ENCODE peak calls at places on chromosome 4, in ten cellular contexts. Z is fibroblast of pulmonary artery, V is B cell, G is neural crest cell, K is tibial artery, O is ovary, T is K562, A is ascending aorta, W is astrocyte of the spinal cord, Y is cardiac muscle cell. M is an unnamed sample.

GRCh38 chr4:176271749-176272148 is 2.7 kb upstream of the ASB5 start:
- DNase-seq in Y (no peak), O (no peak), W (peak; percentile 33), K (no peak), V (no peak), T (no peak), Z (no peak), G (no peak), A (no peak), M (no peak)

GRCh38 chr4:39548425-39549067 is 21.3 kb upstream of the UGDH start:
- DNase-seq in G (no peak), K (no peak), V (no peak), Y (no peak), A (no peak), T (no peak), W (peak; percentile 22), Z (peak; percentile 41), O (no peak), M (no peak)

GRCh38 chr4:1219553-1219950 is 29.4 kb downstream of the CTBP1 start:
- DNase-seq in Z (no peak), A (no peak), T (no peak), G (no peak), W (no peak), K (no peak), Y (no peak), O (no peak), V (no peak), M (no peak)

GRCh38 chr4:55838952-55839351 is 14.5 kb upstream of the EXOC1 start:
- DNase-seq in A (no peak), G (no peak), W (no peak), Y (no peak), Z (no peak), O (no peak), V (no peak), T (no peak), K (no peak), M (no peak)

GRCh38 chr4:84324850-84325249 is 174.2 kb downstream of the NKX6-1 start:
- DNase-seq in Y (peak; percentile 49), A (no peak), Z (no peak), K (no peak), V (no peak), O (no peak), W (no peak), G (peak; percentile 5), T (no peak), M (peak; percentile 21)

GRCh38 chr4:181951265-181951664 is 291.9 kb upstream of the TENM3 start:
- DNase-seq in W (no peak), T (no peak), G (no peak), Z (no peak), V (no peak), A (no peak), K (no peak), Y (no peak), O (no peak), M (no peak)

GRCh38 chr4:86855572-86855971 is 6.4 kb upstream of the SLC10A6 start:
- DNase-seq in G (no peak), A (no peak), W (peak; percentile 36), Y (no peak), V (no peak), T (no peak), K (no peak), O (no peak), Z (peak; percentile 77), M (no peak)

GRCh38 chr4:71377561-71377960 is 38.7 kb downstream of the SLC4A4 start:
- DNase-seq in Y (no peak), Z (peak; percentile 55), V (no peak), G (no peak), A (no peak), T (no peak), O (no peak), W (peak; percentile 78), K (no peak), M (no peak)

GRCh38 chr4:111849726-111850284 is 295.4 kb upstream of the FAM241A start:
- DNase-seq in A (no peak), V (no peak), Y (no peak), W (peak; percentile 2), Z (no peak), G (no peak), T (no peak), K (no peak), O (no peak), M (no peak)

GRCh38 chr4:111842336-111842735 is 302.9 kb upstream of the FAM241A start:
- DNase-seq in Z (peak; percentile 7), A (no peak), O (no peak), T (no peak), W (no peak), V (no peak), Y (no peak), G (no peak), K (no peak), M (no peak)

GRCh38 chr4:111847256-111848108 is 297.8 kb upstream of the FAM241A start:
- DNase-seq in O (no peak), Y (no peak), T (no peak), V (no peak), Z (peak; percentile 2), A (no peak), K (no peak), G (no peak), W (no peak), M (no peak)
- TF ChIP-seq CTCF in O (no peak), Y (no peak), T (no peak), V (no peak), Z (peak; percentile 14), A (no peak), K (no peak), G (peak; percentile 60), W (peak; percentile 24), M (peak; percentile 51)

DNA sequence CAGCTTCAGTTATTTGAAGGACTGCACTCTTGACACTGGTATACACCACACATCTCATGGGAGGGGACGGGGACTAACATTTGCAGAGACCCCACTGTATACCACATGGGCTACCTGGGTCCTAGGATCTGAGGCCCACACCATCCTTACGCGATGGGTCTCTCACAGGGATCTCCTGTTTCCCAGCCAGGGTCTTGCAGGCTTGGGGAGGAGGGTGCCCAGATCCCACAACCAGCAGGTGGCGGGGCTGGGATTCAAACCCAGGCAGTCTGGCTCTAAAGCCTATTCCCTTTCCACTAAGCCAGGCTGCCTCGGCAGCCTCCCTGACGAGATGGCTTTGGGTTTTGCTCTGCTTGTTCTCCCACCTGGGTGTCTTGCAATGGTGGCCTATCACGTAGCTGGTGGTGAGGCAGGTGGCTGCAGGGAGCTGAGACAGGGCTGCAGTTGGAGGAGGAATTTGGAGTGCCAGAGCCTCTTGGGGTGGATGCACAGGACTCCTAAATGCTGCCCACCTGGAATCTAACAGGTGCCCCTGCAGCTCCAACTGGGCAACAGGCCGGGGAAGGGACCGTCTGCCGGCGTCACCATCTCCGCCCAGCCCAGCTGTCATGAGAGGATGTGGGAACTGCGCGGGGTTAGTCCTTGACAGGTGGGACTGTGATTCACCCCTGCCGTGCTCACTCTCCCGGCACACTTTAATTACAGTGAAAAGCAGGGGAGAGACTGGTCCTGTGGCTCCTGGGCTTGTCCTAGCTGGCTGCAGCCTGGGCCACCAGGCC is 110.7 kb downstream of the PSAPL1 start:
- DNase-seq in V (no peak), Z (no peak), T (peak; percentile 9), K (peak; percentile 60), W (no peak), A (no peak), G (no peak), O (no peak), Y (no peak), M (no peak)
- TF ChIP-seq CTCF in V (no peak), Z (no peak), T (peak; percentile 17), K (no peak), W (peak; percentile 20), A (no peak), G (no peak), O (no peak), Y (no peak), M (no peak)

GRCh38 chr4:10196191-10196590 is 79.6 kb upstream of the WDR1 start:
- DNase-seq in V (no peak), Z (no peak), Y (no peak), T (no peak), W (no peak), O (no peak), A (no peak), K (no peak), G (no peak), M (no peak)

GRCh38 chr4:10197952-10198351 is 81.4 kb upstream of the WDR1 start:
- DNase-seq in G (no peak), O (no peak), W (no peak), V (no peak), K (no peak), A (no peak), Z (no peak), T (peak; percentile 79), Y (no peak), M (no peak)

GRCh38 chr4:10188400-10189004 is 71.9 kb upstream of the WDR1 start:
- DNase-seq in A (no peak), W (no peak), T (no peak), V (no peak), Z (no peak), K (no peak), G (no peak), Y (no peak), O (no peak), M (no peak)

GRCh38 chr4:10186228-10187214 is 69.9 kb upstream of the WDR1 start:
- DNase-seq in Y (peak; percentile 14), K (no peak), T (peak; percentile 81), A (no peak), G (no peak), W (no peak), V (no peak), O (no peak), Z (peak; percentile 49), M (no peak)

DNA sequence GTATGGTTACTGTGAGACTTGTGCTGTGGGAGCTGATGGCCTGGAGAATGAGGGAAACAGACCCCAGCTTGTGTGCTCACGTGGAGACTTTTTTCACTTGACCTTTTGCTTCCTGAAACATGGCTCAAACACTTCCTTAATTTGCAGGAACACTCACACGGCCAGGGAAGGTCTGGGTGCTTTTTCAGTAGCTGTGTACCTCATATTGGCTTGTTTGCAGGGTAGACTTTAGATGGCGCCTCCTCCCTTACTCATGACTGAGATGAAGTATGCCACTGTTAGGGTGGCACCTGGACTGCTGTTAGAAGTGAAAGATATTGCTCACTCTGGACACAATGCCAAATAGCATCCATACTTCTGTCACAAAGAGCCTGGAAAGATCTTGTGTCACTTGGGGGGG is 75.7 kb upstream of the WDR1 start:
- DNase-seq in Y (no peak), A (no peak), V (no peak), T (no peak), Z (no peak), G (no peak), O (no peak), W (no peak), K (no peak), M (no peak)
- TF ChIP-seq CTCF in Y (no peak), A (peak; percentile 9), V (no peak), T (no peak), Z (no peak), G (no peak), O (no peak), W (no peak), K (no peak), M (no peak)

DNA sequence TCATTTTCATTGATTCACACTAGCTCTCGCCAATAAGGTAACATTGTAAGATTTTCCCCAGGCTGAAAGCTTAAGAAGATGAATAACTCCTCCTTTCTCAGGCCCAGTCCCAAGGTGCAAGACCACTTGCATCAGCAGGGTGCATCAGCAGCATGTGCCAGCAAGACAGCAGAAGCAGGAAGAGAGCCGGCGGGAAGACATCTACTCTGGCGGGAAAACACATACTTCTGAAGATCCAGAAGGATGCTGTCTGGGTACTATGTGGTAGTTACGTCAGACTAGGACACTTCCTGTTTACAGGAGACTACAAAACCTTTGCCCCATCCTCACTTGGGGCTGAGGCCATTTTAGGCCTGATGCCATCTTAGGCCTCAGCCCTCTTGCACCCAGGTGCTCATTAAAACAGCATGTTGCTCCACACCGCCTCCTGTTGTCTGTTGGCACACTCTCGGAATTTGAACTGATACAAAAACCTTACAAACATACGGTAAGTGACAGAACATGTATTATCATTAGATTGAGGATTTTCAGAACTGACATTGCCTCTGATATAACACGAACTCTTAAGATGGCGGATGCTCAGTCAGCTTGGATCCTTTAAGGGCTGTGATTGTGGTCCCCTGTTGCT is 886.5 kb upstream of the EPHA5 start:
- DNase-seq in A (no peak), G (no peak), Z (no peak), Y (no peak), T (no peak), W (no peak), V (no peak), O (no peak), K (no peak), M (no peak)
- TF ChIP-seq CTCF in A (no peak), G (no peak), Z (no peak), Y (no peak), T (no peak), W (no peak), V (no peak), O (no peak), K (no peak), M (no peak)